ENCODE peak calls at places on chromosomes 7 and 10, in nine cellular contexts. Q is nephron progenitor cell, S is ACHN, E is NCI-H1105, C is SHP77 treated with DMSO at 0.1 percent for 48 hours, R is cardiac fibroblast, I is NCI-H774, T is A549, M is brain pericyte. J is an unnamed sample.

GRCh38 chr10:58660577-58661255 is 148.0 kb downstream of the BICC1 start:
- DNase-seq in C (no peak), R (peak; percentile 58), Q (no peak), E (no peak), T (no peak), S (peak; percentile 63), I (no peak), M (no peak), J (no peak)

GRCh38 chr7:152127229-152127628 is 101.8 kb downstream of the GALNT11 start:
- DNase-seq in C (no peak), R (no peak), I (no peak), Q (no peak), T (no peak), E (no peak), M (no peak), S (no peak), J (no peak)

GRCh38 chr7:135414850-135415439 is 95.0 kb downstream of the CNOT4 start:
- DNase-seq in S (peak; percentile 88), I (no peak), Q (peak; percentile 21), C (no peak), T (peak; percentile 83), E (no peak), M (peak; percentile 25), R (peak; percentile 81), J (no peak)

GRCh38 chr7:132124575-132124974 is 451.7 kb downstream of the PLXNA4 start:
- DNase-seq in Q (no peak), T (no peak), R (no peak), S (no peak), I (no peak), E (no peak), C (no peak), M (no peak), J (no peak)

GRCh38 chr10:114140036-114140435 is 34.0 kb downstream of the CCDC186 start:
- DNase-seq in E (no peak), T (no peak), C (no peak), M (no peak), S (no peak), I (no peak), R (no peak), Q (no peak), J (no peak)

GRCh38 chr10:75021851-75022250 is 89.6 kb upstream of the SAMD8 start:
- DNase-seq in Q (no peak), E (no peak), S (no peak), I (peak; percentile 84), C (no peak), T (no peak), M (no peak), R (no peak), J (no peak)

GRCh38 chr7:29853775-29854174 is 47.5 kb downstream of the WIPF3 start:
- DNase-seq in E (peak; percentile 57), R (no peak), I (peak; percentile 13), Q (no peak), T (no peak), S (no peak), C (peak; percentile 31), M (no peak), J (no peak)

GRCh38 chr7:104972510-104972909 is 41.5 kb upstream of the KMT2E start:
- DNase-seq in M (no peak), T (no peak), S (no peak), I (no peak), R (peak; percentile 77), Q (no peak), C (no peak), E (no peak), J (no peak)

GRCh38 chr10:86253171-86254072 is 113.2 kb downstream of the GRID1 start:
- DNase-seq in Q (no peak), R (no peak), T (no peak), S (no peak), E (no peak), M (no peak), I (no peak), C (no peak), J (no peak)

GRCh38 chr7:106344206-106344605 is 59.4 kb upstream of the NAMPT start:
- DNase-seq in Q (no peak), E (no peak), T (no peak), R (no peak), S (no peak), M (no peak), C (no peak), I (no peak), J (no peak)

GRCh38 chr10:12048547-12048946 is 5.9 kb upstream of the UPF2 start:
- DNase-seq in Q (no peak), C (no peak), M (no peak), I (no peak), T (no peak), R (no peak), E (no peak), S (no peak), J (no peak)